ENCODE peak calls at places on chromosomes 4 and X, in nine cellular contexts. One of them, this sample, is unnamed.
A peak's percentile ranks its signal among the peaks of the same experiment; 100 is the strongest.

GRCh38 chrX:116272328-116272727 is 101.8 kb downstream of the AGTR2 start:
- DNase-seq in spleen: no peak
- DNase-seq in heart left ventricle: no peak
- DNase-seq in ovary: no peak
- DNase-seq in right atrium auricular region: no peak
- DNase-seq in lung: peak; percentile 30
- DNase-seq in lower lobe of right lung: no peak
- DNase-seq in esophagus muscularis mucosa: no peak
- DNase-seq in PC-9: peak; percentile 95
- DNase-seq in this sample: no peak

GRCh38 chrX:76148753-76149152 is 24.1 kb upstream of the PBDC1 start:
- DNase-seq in PC-9: peak; percentile 50
- DNase-seq in esophagus muscularis mucosa: no peak
- DNase-seq in spleen: peak; percentile 84
- DNase-seq in ovary: peak; percentile 53
- DNase-seq in heart left ventricle: peak; percentile 18
- DNase-seq in lower lobe of right lung: no peak
- DNase-seq in lung: no peak
- DNase-seq in right atrium auricular region: no peak
- DNase-seq in this sample: peak; percentile 33

GRCh38 chrX:16465081-16465876 is 184.7 kb upstream of the S100G start:
- DNase-seq in spleen: no peak
- DNase-seq in heart left ventricle: no peak
- DNase-seq in PC-9: no peak
- DNase-seq in right atrium auricular region: no peak
- DNase-seq in lung: no peak
- DNase-seq in esophagus muscularis mucosa: no peak
- DNase-seq in lower lobe of right lung: no peak
- DNase-seq in ovary: no peak
- DNase-seq in this sample: no peak

GRCh38 chrX:53320543-53321215 is 39.3 kb upstream of the IQSEC2 start:
- DNase-seq in heart left ventricle: no peak
- DNase-seq in lower lobe of right lung: peak; percentile 48
- DNase-seq in esophagus muscularis mucosa: no peak
- DNase-seq in lung: no peak
- DNase-seq in spleen: peak; percentile 83
- DNase-seq in ovary: no peak
- DNase-seq in PC-9: no peak
- DNase-seq in right atrium auricular region: no peak
- DNase-seq in this sample: peak; percentile 15

GRCh38 chrX:38970845-38971244 is 169.6 kb downstream of the MID1IP1 start:
- DNase-seq in PC-9: no peak
- DNase-seq in esophagus muscularis mucosa: no peak
- DNase-seq in ovary: no peak
- DNase-seq in spleen: no peak
- DNase-seq in right atrium auricular region: no peak
- DNase-seq in lower lobe of right lung: no peak
- DNase-seq in heart left ventricle: no peak
- DNase-seq in lung: no peak
- DNase-seq in this sample: no peak

GRCh38 chr4:127997534-127998388 is 32.6 kb downstream of the ABHD18 start:
- DNase-seq in spleen: no peak
- DNase-seq in right atrium auricular region: no peak
- DNase-seq in heart left ventricle: no peak
- DNase-seq in lower lobe of right lung: no peak
- DNase-seq in esophagus muscularis mucosa: no peak
- DNase-seq in PC-9: no peak
- DNase-seq in ovary: no peak
- DNase-seq in lung: no peak
- DNase-seq in this sample: no peak

GRCh38 chrX:39613508-39613921 is 484.2 kb downstream of the BCOR start:
- DNase-seq in right atrium auricular region: no peak
- DNase-seq in PC-9: no peak
- DNase-seq in heart left ventricle: peak; percentile 30
- DNase-seq in lower lobe of right lung: peak; percentile 39
- DNase-seq in ovary: peak; percentile 75
- DNase-seq in lung: no peak
- DNase-seq in spleen: no peak
- DNase-seq in esophagus muscularis mucosa: no peak
- DNase-seq in this sample: peak; percentile 30

GRCh38 chr4:21380861-21381260 is 567.7 kb downstream of the KCNIP4 start:
- DNase-seq in spleen: no peak
- DNase-seq in PC-9: no peak
- DNase-seq in lung: no peak
- DNase-seq in esophagus muscularis mucosa: no peak
- DNase-seq in right atrium auricular region: no peak
- DNase-seq in lower lobe of right lung: no peak
- DNase-seq in ovary: no peak
- DNase-seq in heart left ventricle: no peak
- DNase-seq in this sample: no peak

GRCh38 chrX:41293269-41293668 is 40.7 kb upstream of the DDX3X start:
- DNase-seq in esophagus muscularis mucosa: no peak
- DNase-seq in right atrium auricular region: no peak
- DNase-seq in heart left ventricle: no peak
- DNase-seq in lung: no peak
- DNase-seq in PC-9: no peak
- DNase-seq in lower lobe of right lung: no peak
- DNase-seq in spleen: no peak
- DNase-seq in ovary: no peak
- DNase-seq in this sample: no peak

GRCh38 chr4:153620352-153620751 is 63.7 kb upstream of the TLR2 start:
- DNase-seq in heart left ventricle: no peak
- DNase-seq in esophagus muscularis mucosa: no peak
- DNase-seq in lower lobe of right lung: no peak
- DNase-seq in PC-9: no peak
- DNase-seq in lung: no peak
- DNase-seq in right atrium auricular region: no peak
- DNase-seq in ovary: no peak
- DNase-seq in spleen: no peak
- DNase-seq in this sample: no peak
- H3K27ac ChIP-seq in heart left ventricle: no peak overlapping the region
- H3K27ac ChIP-seq in esophagus muscularis mucosa: no peak overlapping the region
- H3K27ac ChIP-seq in lower lobe of right lung: no peak overlapping the region
- H3K27ac ChIP-seq in PC-9: no peak overlapping the region
- H3K27ac ChIP-seq in lung: no peak overlapping the region
- H3K27ac ChIP-seq in right atrium auricular region: no peak overlapping the region
- H3K27ac ChIP-seq in ovary: no peak overlapping the region
- H3K27ac ChIP-seq in spleen: no peak overlapping the region
- H3K27ac ChIP-seq in this sample: no peak overlapping the region

GRCh38 chr4:40243390-40243948 is 46.6 kb downstream of the RHOH start:
- DNase-seq in esophagus muscularis mucosa: no peak
- DNase-seq in heart left ventricle: no peak
- DNase-seq in PC-9: no peak
- DNase-seq in right atrium auricular region: no peak
- DNase-seq in spleen: peak; percentile 79
- DNase-seq in lung: no peak
- DNase-seq in lower lobe of right lung: no peak
- DNase-seq in ovary: no peak
- DNase-seq in this sample: no peak
- H3K4me1 ChIP-seq in esophagus muscularis mucosa: no peaks in the 10 kb centered on the region
- H3K4me1 ChIP-seq in heart left ventricle: no peaks in the 10 kb centered on the region
- H3K4me1 ChIP-seq in PC-9: no peaks in the 10 kb centered on the region
- H3K4me1 ChIP-seq in right atrium auricular region: no peaks in the 10 kb centered on the region
- H3K4me1 ChIP-seq in spleen: peaks cover 25% of the 10 kb centered on the region
- H3K4me1 ChIP-seq in lung: no peaks in the 10 kb centered on the region
- H3K4me1 ChIP-seq in lower lobe of right lung: no peaks in the 10 kb centered on the region
- H3K4me1 ChIP-seq in ovary: no peaks in the 10 kb centered on the region
- H3K4me1 ChIP-seq in this sample: no peaks in the 10 kb centered on the region

GRCh38 chr4:88696620-88697019 is 1.0 kb downstream of the NAP1L5 start:
- DNase-seq in lung: no peak
- DNase-seq in PC-9: no peak
- DNase-seq in heart left ventricle: no peak
- DNase-seq in esophagus muscularis mucosa: no peak
- DNase-seq in lower lobe of right lung: no peak
- DNase-seq in right atrium auricular region: no peak
- DNase-seq in ovary: no peak
- DNase-seq in spleen: no peak
- DNase-seq in this sample: no peak
- H3K4me3 ChIP-seq in lung: no peak overlapping the region
- H3K4me3 ChIP-seq in PC-9: no peak overlapping the region
- H3K4me3 ChIP-seq in heart left ventricle: peak overlapping the region; percentile 67
- H3K4me3 ChIP-seq in esophagus muscularis mucosa: peak overlapping the region; percentile 68
- H3K4me3 ChIP-seq in lower lobe of right lung: peak overlapping the region; percentile 62
- H3K4me3 ChIP-seq in right atrium auricular region: peak overlapping the region; percentile 52
- H3K4me3 ChIP-seq in ovary: peak overlapping the region; percentile 58
- H3K4me3 ChIP-seq in spleen: peak overlapping the region; percentile 76
- H3K4me3 ChIP-seq in this sample: no peak overlapping the region

GRCh38 chr4:78562687-78563086 is 11.1 kb downstream of the ANXA3 start:
- DNase-seq in heart left ventricle: no peak
- DNase-seq in right atrium auricular region: no peak
- DNase-seq in ovary: no peak
- DNase-seq in lower lobe of right lung: no peak
- DNase-seq in lung: no peak
- DNase-seq in PC-9: no peak
- DNase-seq in spleen: no peak
- DNase-seq in esophagus muscularis mucosa: no peak
- DNase-seq in this sample: no peak
- H3K27ac ChIP-seq in heart left ventricle: no peak overlapping the region
- H3K27ac ChIP-seq in right atrium auricular region: no peak overlapping the region
- H3K27ac ChIP-seq in ovary: no peak overlapping the region
- H3K27ac ChIP-seq in lower lobe of right lung: peak overlapping the region; percentile 8
- H3K27ac ChIP-seq in lung: no peak overlapping the region
- H3K27ac ChIP-seq in PC-9: no peak overlapping the region
- H3K27ac ChIP-seq in spleen: no peak overlapping the region
- H3K27ac ChIP-seq in esophagus muscularis mucosa: peak overlapping the region; percentile 64
- H3K27ac ChIP-seq in this sample: no peak overlapping the region

GRCh38 chr4:73899321-73899720 is 30.1 kb downstream of the CXCL1 start:
- DNase-seq in esophagus muscularis mucosa: no peak
- DNase-seq in PC-9: no peak
- DNase-seq in heart left ventricle: no peak
- DNase-seq in right atrium auricular region: no peak
- DNase-seq in spleen: no peak
- DNase-seq in lower lobe of right lung: no peak
- DNase-seq in lung: no peak
- DNase-seq in ovary: no peak
- DNase-seq in this sample: no peak
- H3K4me1 ChIP-seq in esophagus muscularis mucosa: no peaks in the 10 kb centered on the region
- H3K4me1 ChIP-seq in PC-9: no peaks in the 10 kb centered on the region
- H3K4me1 ChIP-seq in heart left ventricle: no peaks in the 10 kb centered on the region
- H3K4me1 ChIP-seq in right atrium auricular region: no peaks in the 10 kb centered on the region
- H3K4me1 ChIP-seq in spleen: no peaks in the 10 kb centered on the region
- H3K4me1 ChIP-seq in lower lobe of right lung: peaks cover 5% of the 10 kb centered on the region
- H3K4me1 ChIP-seq in lung: no peaks in the 10 kb centered on the region
- H3K4me1 ChIP-seq in ovary: no peaks in the 10 kb centered on the region
- H3K4me1 ChIP-seq in this sample: no peaks in the 10 kb centered on the region

GRCh38 chr4:39664828-39665731 is 26.4 kb upstream of the SMIM14 start:
- DNase-seq in ovary: no peak
- DNase-seq in spleen: no peak
- DNase-seq in lower lobe of right lung: no peak
- DNase-seq in right atrium auricular region: no peak
- DNase-seq in lung: no peak
- DNase-seq in heart left ventricle: no peak
- DNase-seq in PC-9: no peak
- DNase-seq in esophagus muscularis mucosa: no peak
- DNase-seq in this sample: no peak
- H3K4me3 ChIP-seq in ovary: no peak overlapping the region
- H3K4me3 ChIP-seq in spleen: no peak overlapping the region
- H3K4me3 ChIP-seq in lower lobe of right lung: no peak overlapping the region
- H3K4me3 ChIP-seq in right atrium auricular region: no peak overlapping the region
- H3K4me3 ChIP-seq in lung: no peak overlapping the region
- H3K4me3 ChIP-seq in heart left ventricle: no peak overlapping the region
- H3K4me3 ChIP-seq in PC-9: no peak overlapping the region
- H3K4me3 ChIP-seq in esophagus muscularis mucosa: no peak overlapping the region
- H3K4me3 ChIP-seq in this sample: no peak overlapping the region

DNA sequence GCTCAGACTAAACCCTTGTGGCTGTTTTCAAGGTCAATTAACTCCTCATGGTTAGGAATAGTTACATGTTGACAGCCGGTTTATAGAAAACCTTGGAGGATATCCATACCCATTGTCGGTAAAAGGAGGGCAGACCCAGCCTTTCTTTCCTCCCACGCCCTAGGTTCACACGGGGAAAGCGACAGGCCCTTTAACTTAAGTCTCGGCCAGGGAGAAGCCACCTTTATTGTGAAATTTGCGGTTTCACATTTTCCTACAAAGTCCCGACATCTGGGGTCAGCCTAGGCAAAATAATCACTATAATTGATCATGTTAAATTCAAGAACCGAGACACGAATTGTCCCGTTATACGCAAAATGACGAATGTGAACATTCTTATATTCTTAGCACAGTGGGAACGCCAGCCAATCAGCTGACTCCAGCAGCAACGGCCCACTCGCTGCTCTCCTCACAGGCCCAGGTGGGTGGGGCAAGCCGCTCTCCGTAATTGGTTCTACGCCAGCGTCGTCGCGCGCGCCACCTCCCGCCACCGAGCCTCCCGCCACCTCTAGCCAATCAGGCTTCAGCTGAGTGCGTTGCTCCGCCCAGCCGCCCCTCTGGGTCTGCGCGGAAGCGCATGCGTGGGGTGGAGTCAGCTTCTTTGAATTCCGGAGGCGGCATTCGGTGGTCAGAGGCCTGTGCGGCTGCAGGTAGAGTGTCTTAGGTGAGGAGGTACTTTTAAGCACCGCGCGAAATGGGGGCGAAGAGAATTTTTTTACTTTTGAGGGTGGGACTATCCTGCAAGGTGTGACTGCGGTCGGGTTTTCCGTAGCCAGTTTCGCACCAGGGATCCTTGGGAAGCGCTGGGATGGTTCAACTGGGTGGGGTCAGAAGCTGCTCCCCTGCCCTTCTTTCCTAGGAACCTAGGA is at the start of gene CENPI:
- DNase-seq in PC-9: peak; percentile 87
- DNase-seq in lung: peak; percentile 92
- DNase-seq in ovary: peak; percentile 91
- DNase-seq in lower lobe of right lung: peak; percentile 94
- DNase-seq in right atrium auricular region: peak; percentile 93
- DNase-seq in heart left ventricle: peak; percentile 93
- DNase-seq in esophagus muscularis mucosa: peak; percentile 97
- DNase-seq in spleen: peak; percentile 96
- DNase-seq in this sample: peak; percentile 91
- H3K27ac ChIP-seq in PC-9: no peak within 1 kb of the TSS
- H3K27ac ChIP-seq in lung: no peak within 1 kb of the TSS
- H3K27ac ChIP-seq in ovary: peak within 1 kb of the TSS; percentile 49
- H3K27ac ChIP-seq in lower lobe of right lung: peak within 1 kb of the TSS; percentile 82
- H3K27ac ChIP-seq in right atrium auricular region: peak within 1 kb of the TSS; percentile 77
- H3K27ac ChIP-seq in heart left ventricle: peak within 1 kb of the TSS; percentile 54
- H3K27ac ChIP-seq in esophagus muscularis mucosa: peak within 1 kb of the TSS; percentile 82
- H3K27ac ChIP-seq in spleen: peak within 1 kb of the TSS; percentile 50
- H3K27ac ChIP-seq in this sample: no peak within 1 kb of the TSS

This sample was measured in pancreas.